ENCODE peak calls at places on chromosomes 1 and 21, in four cellular contexts. V is GM12878, U is K562, B is HepG2. P is an unnamed sample.

GRCh38 chr1:164613176-164613575 is 54.2 kb downstream of the PBX1 start:
- DNase-seq in U (no peak), V (no peak), B (peak), P (no peak)

GRCh38 chr1:162632743-162633326 is 571 bp downstream of the DDR2 start:
- DNase-seq in V (no peak), B (no peak), U (no peak), P (no peak)

GRCh38 chr21:33383056-33383888 is 19.9 kb upstream of the IFNGR2 start:
- DNase-seq in B (peak), V (peak), U (peak), P (no peak)

GRCh38 chr1:116910379-116911165 is 856 bp downstream of the PTGFRN start:
- DNase-seq in V (no peak), U (peak), B (peak), P (peak)

GRCh38 chr1:99133759-99134158 is 129.1 kb upstream of the PLPPR5 start:
- DNase-seq in U (no peak), B (no peak), V (no peak), P (no peak)

GRCh38 chr1:108141604-108142003 is 58.5 kb downstream of the SLC25A24 start:
- DNase-seq in B (no peak), V (no peak), U (no peak), P (no peak)

GRCh38 chr1:153535664-153536585 is at the start of gene S100A6:
- DNase-seq in B (peak), V (no peak), U (peak), P (no peak)

GRCh38 chr21:20998456-20998789 is 214 bp downstream of the NCAM2 start:
- DNase-seq in V (no peak), B (no peak), U (no peak), P (no peak)

GRCh38 chr1:183569141-183569540 is 21.1 kb downstream of the NCF2 start:
- DNase-seq in B (peak), U (no peak), V (no peak), P (no peak)

GRCh38 chr1:65247419-65248359 is 61.7 kb upstream of the DNAJC6 start:
- DNase-seq in B (no peak), V (no peak), U (no peak), P (no peak)
- TF ChIP-seq CREB1 in B (no peak), V (no peak), U (no peak), P (no peak)

GRCh38 chr1:35085421-35085820 is 6.2 kb downstream of the ZMYM1 start:
- DNase-seq in U (no peak), V (no peak), B (no peak), P (no peak)
- TF ChIP-seq ATF2 in U (no peak), V (no peak), B (no peak), P (no peak)

GRCh38 chr1:180299486-180300246 is 69.6 kb downstream of the LHX4 start:
- DNase-seq in V (no peak), U (no peak), B (no peak), P (no peak)
- TF ChIP-seq NR2C2 in V (no peak), U (no peak), B (no peak), P (no peak)

GRCh38 chr1:33065301-33065700 is 15.7 kb upstream of the AZIN2 start:
- DNase-seq in V (no peak), U (no peak), B (no peak), P (no peak)

GRCh38 chr1:33061827-33062226 is 19.1 kb upstream of the AZIN2 start:
- DNase-seq in U (no peak), V (no peak), B (no peak), P (no peak)

GRCh38 chr1:33056426-33056825 is 19.7 kb upstream of the AK2 start:
- DNase-seq in V (no peak), U (no peak), B (no peak), P (no peak)

GRCh38 chr1:33057095-33057494 is 20.4 kb upstream of the AK2 start:
- DNase-seq in V (no peak), U (no peak), B (no peak), P (no peak)

GRCh38 chr1:33060579-33061083 is 20.3 kb upstream of the AZIN2 start:
- DNase-seq in U (no peak), V (no peak), B (no peak), P (no peak)
- TF ChIP-seq CREB1 in U (no peak), V (no peak), B (no peak), P (no peak)

GRCh38 chr1:55337801-55338447 is 122.8 kb upstream of the USP24 start:
- DNase-seq in B (peak), V (peak), U (peak), P (peak)
- TF ChIP-seq ATF2 in B (no peak), V (no peak), U (no peak), P (no peak)

GRCh38 chr1:119593836-119594235 is 54.2 kb downstream of the ZNF697 start:
- DNase-seq in V (no peak), U (no peak), B (no peak), P (no peak)

GRCh38 chr1:119594386-119594785 is 53.7 kb downstream of the ZNF697 start:
- DNase-seq in V (no peak), U (no peak), B (no peak), P (no peak)

GRCh38 chr1:119590377-119590776 is 57.7 kb downstream of the ZNF697 start:
- DNase-seq in B (no peak), V (no peak), U (no peak), P (no peak)

DNA sequence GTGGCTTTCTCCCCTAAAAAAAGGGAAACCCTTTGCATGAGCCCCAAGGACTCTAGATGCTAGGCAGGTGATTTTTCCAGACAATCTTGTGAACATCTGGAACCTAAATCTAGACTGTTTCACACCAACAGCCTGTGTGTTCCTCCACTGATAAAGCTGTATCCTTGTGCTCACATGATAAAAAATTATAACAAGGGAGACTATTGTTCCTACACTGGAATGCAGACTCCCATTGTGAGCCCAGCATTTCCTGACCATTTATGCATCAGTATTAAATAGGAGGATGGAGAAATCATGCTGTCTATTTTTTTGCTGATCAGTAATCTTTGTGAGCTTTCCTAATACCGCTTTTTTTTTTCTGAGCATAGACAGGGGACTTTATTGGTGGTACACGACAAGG is 52.5 kb downstream of the ZNF697 start:
- DNase-seq in V (no peak), B (no peak), U (no peak), P (no peak)
- TF ChIP-seq NR2C2 in V (no peak), B (no peak), U (no peak), P (no peak)

P was measured in WTC11.